ENCODE peak calls at places on chromosomes 16 and 17, in seven cellular contexts. One of them, this sample, is unnamed.

GRCh38 chr17:65078441-65079160 is 22.1 kb upstream of the GNA13 start:
- DNase-seq in AG04450: no peak
- DNase-seq in AG04449: no peak
- DNase-seq in BE2C: no peak
- DNase-seq in neural progenitor cell: no peak
- DNase-seq in CD4-positive, alpha-beta memory T cell: no peak
- DNase-seq in mesendoderm: no peak
- DNase-seq in this sample: peak

GRCh38 chr17:28938552-28938951 is 12.8 kb downstream of the PHF12 start:
- DNase-seq in AG04450: no peak
- DNase-seq in AG04449: no peak
- DNase-seq in BE2C: no peak
- DNase-seq in neural progenitor cell: no peak
- DNase-seq in CD4-positive, alpha-beta memory T cell: no peak
- DNase-seq in mesendoderm: no peak
- DNase-seq in this sample: no peak

GRCh38 chr16:57341441-57342303 is 16.9 kb upstream of the CCL22 start:
- DNase-seq in AG04450: peak
- DNase-seq in AG04449: peak
- DNase-seq in BE2C: peak
- DNase-seq in neural progenitor cell: no peak
- DNase-seq in CD4-positive, alpha-beta memory T cell: no peak
- DNase-seq in mesendoderm: no peak
- DNase-seq in this sample: peak

GRCh38 chr16:31081428-31082351 is 7.1 kb downstream of the PRSS53 start:
- DNase-seq in AG04450: no peak
- DNase-seq in AG04449: no peak
- DNase-seq in BE2C: no peak
- DNase-seq in neural progenitor cell: no peak
- DNase-seq in CD4-positive, alpha-beta memory T cell: no peak
- DNase-seq in mesendoderm: no peak
- DNase-seq in this sample: no peak

GRCh38 chr17:5019475-5019956 is 15.7 kb downstream of the SLC52A1 start:
- DNase-seq in AG04450: no peak
- DNase-seq in AG04449: no peak
- DNase-seq in BE2C: no peak
- DNase-seq in neural progenitor cell: peak
- DNase-seq in CD4-positive, alpha-beta memory T cell: peak
- DNase-seq in mesendoderm: peak
- DNase-seq in this sample: no peak

GRCh38 chr16:83835972-83836566 is 28.3 kb downstream of the HSBP1 start:
- DNase-seq in AG04450: peak
- DNase-seq in AG04449: no peak
- DNase-seq in BE2C: no peak
- DNase-seq in neural progenitor cell: no peak
- DNase-seq in CD4-positive, alpha-beta memory T cell: no peak
- DNase-seq in mesendoderm: no peak
- DNase-seq in this sample: peak

GRCh38 chr16:85082553-85083050 is 29.7 kb downstream of the CIBAR2 start:
- DNase-seq in AG04450: no peak
- DNase-seq in AG04449: no peak
- DNase-seq in BE2C: no peak
- DNase-seq in neural progenitor cell: peak
- DNase-seq in CD4-positive, alpha-beta memory T cell: no peak
- DNase-seq in mesendoderm: no peak
- DNase-seq in this sample: no peak

GRCh38 chr17:67526700-67527099 is 149.6 kb downstream of the PITPNC1 start:
- DNase-seq in AG04450: no peak
- DNase-seq in AG04449: no peak
- DNase-seq in BE2C: no peak
- DNase-seq in neural progenitor cell: no peak
- DNase-seq in CD4-positive, alpha-beta memory T cell: no peak
- DNase-seq in mesendoderm: no peak
- DNase-seq in this sample: no peak

GRCh38 chr17:63446981-63447687 is 1.0 kb upstream of the CYB561 start:
- DNase-seq in AG04450: no peak
- DNase-seq in AG04449: no peak
- DNase-seq in BE2C: peak
- DNase-seq in neural progenitor cell: peak
- DNase-seq in CD4-positive, alpha-beta memory T cell: peak
- DNase-seq in mesendoderm: peak
- DNase-seq in this sample: no peak

GRCh38 chr17:9916108-9916507 is 11.0 kb upstream of the RCVRN start:
- DNase-seq in AG04450: no peak
- DNase-seq in AG04449: no peak
- DNase-seq in BE2C: no peak
- DNase-seq in neural progenitor cell: no peak
- DNase-seq in CD4-positive, alpha-beta memory T cell: no peak
- DNase-seq in mesendoderm: no peak
- DNase-seq in this sample: no peak

GRCh38 chr16:381788-382717 is at the start of gene PGAP6:
- DNase-seq in AG04450: no peak
- DNase-seq in AG04449: no peak
- DNase-seq in BE2C: peak
- DNase-seq in neural progenitor cell: peak
- DNase-seq in CD4-positive, alpha-beta memory T cell: peak
- DNase-seq in mesendoderm: no peak
- DNase-seq in this sample: peak

DNA sequence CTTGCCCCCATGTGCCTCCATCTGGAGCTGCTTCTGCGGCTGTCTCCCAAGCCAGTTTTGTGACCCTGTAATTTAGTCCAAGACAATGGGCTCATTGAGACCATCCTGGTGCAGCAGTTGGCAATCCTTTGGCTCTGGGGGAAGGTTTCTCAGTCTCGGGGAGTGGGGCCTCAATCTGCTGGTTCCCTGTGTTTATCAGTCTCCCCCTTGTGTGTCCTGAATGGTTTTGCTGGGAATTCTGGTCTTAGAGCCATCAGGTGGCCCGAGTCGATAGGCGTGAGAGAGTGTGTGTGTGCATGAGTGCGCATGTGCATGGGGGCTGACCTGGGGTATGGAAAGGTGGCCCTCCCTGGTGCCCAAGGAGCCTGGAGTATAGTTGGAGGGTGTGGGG is 234.8 kb downstream of the SEC14L1 start:
- DNase-seq in AG04450: no peak
- DNase-seq in AG04449: no peak
- DNase-seq in BE2C: no peak
- DNase-seq in neural progenitor cell: no peak
- DNase-seq in CD4-positive, alpha-beta memory T cell: no peak
- DNase-seq in mesendoderm: no peak
- DNase-seq in this sample: no peak
- H3K4me3 ChIP-seq in AG04450: peak
- H3K4me3 ChIP-seq in AG04449: peak
- H3K4me3 ChIP-seq in BE2C: peak
- H3K4me3 ChIP-seq in neural progenitor cell: peak
- H3K4me3 ChIP-seq in CD4-positive, alpha-beta memory T cell: peak
- H3K4me3 ChIP-seq in mesendoderm: no peak
- H3K4me3 ChIP-seq in this sample: peak

DNA sequence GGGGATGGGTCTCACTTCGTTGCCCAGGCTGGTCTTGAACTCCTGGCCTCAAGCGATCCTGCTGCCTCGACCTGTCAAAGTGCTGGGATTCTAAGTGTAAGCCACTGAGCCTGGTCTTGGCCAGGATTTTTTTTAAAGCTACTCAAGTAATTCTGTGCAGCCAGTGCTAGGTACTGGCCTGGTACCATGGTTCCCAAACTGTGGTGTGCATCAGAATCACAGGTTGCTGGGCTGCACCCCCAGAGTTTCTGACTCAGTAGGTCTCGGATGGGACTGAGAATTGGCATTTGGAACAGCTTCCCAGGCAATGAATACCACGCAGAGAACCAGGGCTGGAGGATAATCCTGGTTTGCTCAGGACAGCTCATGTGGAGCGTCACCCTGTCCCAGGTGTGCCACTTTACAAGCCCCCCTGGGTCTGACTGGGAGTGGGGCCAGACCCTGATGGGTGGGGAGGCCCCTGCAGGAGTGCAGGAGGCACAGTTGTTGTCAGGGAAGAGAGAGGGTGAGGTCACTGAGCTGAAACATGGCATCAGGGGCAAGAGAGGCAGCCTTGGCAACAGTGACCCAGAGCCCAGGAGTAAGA is 10.7 kb upstream of the MRPS23 start:
- DNase-seq in AG04450: no peak
- DNase-seq in AG04449: no peak
- DNase-seq in BE2C: no peak
- DNase-seq in neural progenitor cell: no peak
- DNase-seq in CD4-positive, alpha-beta memory T cell: no peak
- DNase-seq in mesendoderm: no peak
- DNase-seq in this sample: no peak
- H3K4me3 ChIP-seq in AG04450: no peak
- H3K4me3 ChIP-seq in AG04449: no peak
- H3K4me3 ChIP-seq in BE2C: peak
- H3K4me3 ChIP-seq in neural progenitor cell: no peak
- H3K4me3 ChIP-seq in CD4-positive, alpha-beta memory T cell: peak
- H3K4me3 ChIP-seq in mesendoderm: no peak
- H3K4me3 ChIP-seq in this sample: no peak

DNA sequence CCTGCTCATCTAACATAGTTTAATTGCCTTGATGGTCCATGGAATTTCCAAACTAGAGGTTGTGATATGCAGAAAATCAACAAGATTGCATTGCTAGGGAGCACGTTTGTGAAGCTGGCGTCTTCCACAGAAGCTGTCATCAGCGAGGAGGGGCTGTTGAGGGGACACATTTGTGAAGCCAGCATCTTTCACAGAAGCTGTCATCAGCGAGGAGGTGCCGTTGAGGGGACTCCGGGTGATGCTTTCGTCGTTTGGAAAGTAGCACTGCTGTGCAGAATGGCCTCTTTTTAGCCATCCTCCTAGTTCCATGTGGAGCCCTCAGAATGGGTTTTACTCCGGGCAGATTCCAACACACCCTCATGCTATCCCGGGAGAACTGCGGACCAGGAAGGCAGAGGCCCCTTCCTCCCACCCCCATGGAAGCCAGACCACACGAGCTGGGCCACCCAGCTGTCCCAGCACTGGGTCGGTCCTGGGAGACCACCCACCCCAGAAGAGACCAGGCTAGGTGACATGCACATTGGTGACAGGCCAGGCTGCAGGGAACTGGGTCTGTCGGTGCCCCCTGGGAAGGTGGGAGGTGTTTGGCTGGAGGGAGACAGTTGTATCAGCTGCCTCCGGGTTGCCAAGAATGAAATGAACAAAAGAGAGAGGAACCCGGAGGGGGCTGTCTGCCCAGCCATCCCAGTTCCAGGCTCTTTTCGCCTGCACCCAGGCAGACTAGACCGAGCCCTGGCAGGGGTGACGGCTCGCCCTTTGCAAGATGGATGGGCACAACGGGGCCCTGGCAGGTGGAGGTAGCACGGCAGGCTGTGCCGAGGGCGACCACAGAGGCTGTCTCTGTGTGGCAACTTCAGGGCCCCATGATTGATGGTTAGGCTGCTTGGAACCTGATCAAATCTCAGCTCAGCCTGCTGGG is 119.4 kb upstream of the CHMP6 start:
- DNase-seq in AG04450: no peak
- DNase-seq in AG04449: no peak
- DNase-seq in BE2C: no peak
- DNase-seq in neural progenitor cell: no peak
- DNase-seq in CD4-positive, alpha-beta memory T cell: no peak
- DNase-seq in mesendoderm: no peak
- DNase-seq in this sample: no peak
- H3K4me3 ChIP-seq in AG04450: no peak
- H3K4me3 ChIP-seq in AG04449: no peak
- H3K4me3 ChIP-seq in BE2C: no peak
- H3K4me3 ChIP-seq in neural progenitor cell: no peak
- H3K4me3 ChIP-seq in CD4-positive, alpha-beta memory T cell: peak
- H3K4me3 ChIP-seq in mesendoderm: no peak
- H3K4me3 ChIP-seq in this sample: no peak

GRCh38 chr16:88941051-88941932 is 35.7 kb downstream of the CBFA2T3 start:
- DNase-seq in AG04450: no peak
- DNase-seq in AG04449: no peak
- DNase-seq in BE2C: no peak
- DNase-seq in neural progenitor cell: peak
- DNase-seq in CD4-positive, alpha-beta memory T cell: no peak
- DNase-seq in mesendoderm: no peak
- DNase-seq in this sample: no peak
- H3K4me3 ChIP-seq in AG04450: no peak
- H3K4me3 ChIP-seq in AG04449: no peak
- H3K4me3 ChIP-seq in BE2C: no peak
- H3K4me3 ChIP-seq in neural progenitor cell: peak
- H3K4me3 ChIP-seq in CD4-positive, alpha-beta memory T cell: no peak
- H3K4me3 ChIP-seq in mesendoderm: no peak
- H3K4me3 ChIP-seq in this sample: no peak

GRCh38 chr17:82590216-82590615 is 58.0 kb downstream of the WDR45B start:
- DNase-seq in AG04450: no peak
- DNase-seq in AG04449: no peak
- DNase-seq in BE2C: no peak
- DNase-seq in neural progenitor cell: no peak
- DNase-seq in CD4-positive, alpha-beta memory T cell: no peak
- DNase-seq in mesendoderm: no peak
- DNase-seq in this sample: no peak

GRCh38 chr17:82592289-82592683 is 56.0 kb downstream of the WDR45B start:
- DNase-seq in AG04450: no peak
- DNase-seq in AG04449: no peak
- DNase-seq in BE2C: no peak
- DNase-seq in neural progenitor cell: no peak
- DNase-seq in CD4-positive, alpha-beta memory T cell: no peak
- DNase-seq in mesendoderm: no peak
- DNase-seq in this sample: peak

GRCh38 chr17:82589851-82590180 is 58.4 kb downstream of the WDR45B start:
- DNase-seq in AG04450: no peak
- DNase-seq in AG04449: no peak
- DNase-seq in BE2C: no peak
- DNase-seq in neural progenitor cell: no peak
- DNase-seq in CD4-positive, alpha-beta memory T cell: no peak
- DNase-seq in mesendoderm: no peak
- DNase-seq in this sample: no peak

GRCh38 chr17:82592751-82593589 is 55.3 kb downstream of the WDR45B start:
- DNase-seq in AG04450: peak
- DNase-seq in AG04449: no peak
- DNase-seq in BE2C: peak
- DNase-seq in neural progenitor cell: peak
- DNase-seq in CD4-positive, alpha-beta memory T cell: peak
- DNase-seq in mesendoderm: peak
- DNase-seq in this sample: peak

GRCh38 chr17:82590881-82591539 is 57.2 kb downstream of the WDR45B start:
- DNase-seq in AG04450: no peak
- DNase-seq in AG04449: no peak
- DNase-seq in BE2C: no peak
- DNase-seq in neural progenitor cell: no peak
- DNase-seq in CD4-positive, alpha-beta memory T cell: no peak
- DNase-seq in mesendoderm: no peak
- DNase-seq in this sample: no peak
- H3K4me3 ChIP-seq in AG04450: no peak
- H3K4me3 ChIP-seq in AG04449: no peak
- H3K4me3 ChIP-seq in BE2C: no peak
- H3K4me3 ChIP-seq in neural progenitor cell: no peak
- H3K4me3 ChIP-seq in CD4-positive, alpha-beta memory T cell: no peak
- H3K4me3 ChIP-seq in mesendoderm: no peak
- H3K4me3 ChIP-seq in this sample: no peak

DNA sequence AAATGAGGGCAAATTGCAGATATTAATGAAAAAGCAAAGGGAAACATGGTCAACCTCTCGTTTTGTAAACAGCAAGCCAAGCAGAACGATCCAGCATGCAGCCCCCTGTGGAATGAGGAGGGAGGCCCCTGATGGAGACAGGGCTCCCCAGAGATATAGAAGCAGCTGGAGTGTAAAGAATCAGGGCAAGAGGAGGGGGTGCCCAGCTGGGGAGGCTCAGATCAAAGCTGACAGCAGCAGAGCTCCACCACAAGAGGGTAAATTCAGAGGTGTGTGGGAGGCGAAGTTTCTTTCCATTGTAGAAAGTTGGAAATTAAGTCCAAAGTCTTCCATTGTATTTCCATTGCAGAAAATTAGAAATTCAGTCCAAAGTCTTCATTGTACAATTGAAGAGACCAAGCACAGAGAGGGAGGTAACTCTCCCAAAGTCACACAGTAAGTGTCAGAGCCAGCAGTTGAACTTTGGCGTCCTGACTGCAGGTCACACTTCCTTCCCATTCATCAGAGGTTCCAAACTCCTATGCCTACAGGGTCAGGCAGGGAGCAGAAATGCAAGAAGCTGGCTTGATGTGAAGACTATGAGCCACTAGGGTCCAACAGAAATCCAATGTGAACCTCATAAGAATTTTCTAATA is 44.6 kb upstream of the GRIN2A start:
- DNase-seq in AG04450: no peak
- DNase-seq in AG04449: no peak
- DNase-seq in BE2C: no peak
- DNase-seq in neural progenitor cell: peak
- DNase-seq in CD4-positive, alpha-beta memory T cell: no peak
- DNase-seq in mesendoderm: no peak
- DNase-seq in this sample: no peak
- H3K4me3 ChIP-seq in AG04450: no peak
- H3K4me3 ChIP-seq in AG04449: no peak
- H3K4me3 ChIP-seq in BE2C: no peak
- H3K4me3 ChIP-seq in neural progenitor cell: no peak
- H3K4me3 ChIP-seq in CD4-positive, alpha-beta memory T cell: no peak
- H3K4me3 ChIP-seq in mesendoderm: no peak
- H3K4me3 ChIP-seq in this sample: no peak